ENCODE peak calls at places on chromosomes 11 and 22, in eight cellular contexts. P is Ammon's horn; S is NAMALWA; Y is HCT116; C is endothelial cell; E is NCI-H1105 treated with DMSO at 0.1 percent for 48 hours; W is GM13977; N is effector CD4-positive, alpha-beta T cell. T is an unnamed sample.

GRCh38 chr11:133980665-133981064 is 23.9 kb upstream of the IGSF9B start:
- DNase-seq in P (no peak), S (no peak), Y (no peak), C (no peak), E (no peak), W (no peak), N (no peak), T (no peak)

GRCh38 chr22:17871726-17872458 is 97.6 kb upstream of the BID start:
- DNase-seq in P (peak), S (no peak), Y (no peak), C (no peak), E (no peak), W (no peak), N (no peak), T (no peak)

GRCh38 chr22:46357711-46358505 is 22.4 kb downstream of the TRMU start:
- DNase-seq in P (no peak), S (no peak), Y (no peak), C (no peak), E (no peak), W (no peak), N (no peak), T (no peak)

GRCh38 chr11:114233755-114234154 is 62.4 kb upstream of the NNMT start:
- DNase-seq in P (no peak), S (no peak), Y (no peak), C (no peak), E (peak), W (no peak), N (no peak), T (no peak)

GRCh38 chr11:105181100-105181499 is 41.5 kb upstream of the CARD18 start:
- DNase-seq in P (peak), S (no peak), Y (no peak), C (no peak), E (no peak), W (no peak), N (no peak), T (no peak)

GRCh38 chr22:24819941-24820461 is 14.0 kb downstream of the SGSM1 start:
- DNase-seq in P (peak), S (no peak), Y (no peak), C (no peak), E (peak), W (no peak), N (no peak), T (no peak)

GRCh38 chr11:94025695-94026394 is 4.7 kb downstream of the HEPHL1 start:
- DNase-seq in P (no peak), S (no peak), Y (no peak), C (no peak), E (no peak), W (no peak), N (no peak), T (no peak)

GRCh38 chr22:17726561-17727243 is 47.6 kb downstream of the BID start:
- DNase-seq in P (no peak), S (no peak), Y (no peak), C (no peak), E (no peak), W (no peak), N (no peak), T (no peak)

GRCh38 chr11:123180166-123180565 is 14.9 kb downstream of the CLMP start:
- DNase-seq in P (no peak), S (no peak), Y (no peak), C (no peak), E (no peak), W (no peak), N (no peak), T (no peak)

GRCh38 chr11:122180435-122180834 is 64.4 kb upstream of the BLID start:
- DNase-seq in P (no peak), S (no peak), Y (peak), C (no peak), E (no peak), W (no peak), N (no peak), T (no peak)

GRCh38 chr11:131668867-131669780 is 298.7 kb downstream of the NTM start:
- DNase-seq in P (peak), S (peak), Y (peak), C (peak), E (peak), W (peak), N (no peak), T (peak)

T was measured in endodermal cell.